ENCODE peak calls at places on chromosome 12, in five cellular contexts. M is right cardiac atrium, C is RWPE1, J is psoas muscle, P is ovary. K is an unnamed sample.

GRCh38 chr12:3283137-3283680 is 206.0 kb downstream of the TSPAN9 start:
- DNase-seq in M (no peak), C (no peak), J (no peak), P (no peak), K (no peak)

GRCh38 chr12:7142057-7142644 is 12.0 kb downstream of the CLSTN3 start:
- DNase-seq in M (no peak), C (peak; percentile 48), J (no peak), P (peak; percentile 52), K (peak; percentile 37)

GRCh38 chr12:21980544-21980943 is 39.3 kb upstream of the ABCC9 start:
- DNase-seq in M (no peak), C (no peak), J (no peak), P (no peak), K (no peak)

GRCh38 chr12:20189767-20190166 is 178.6 kb upstream of the PDE3A start:
- DNase-seq in M (no peak), C (no peak), J (no peak), P (no peak), K (no peak)

GRCh38 chr12:9095322-9095721 is 20.4 kb downstream of the A2M start:
- DNase-seq in M (no peak), C (no peak), J (no peak), P (no peak), K (no peak)

GRCh38 chr12:74790958-74791357 is 253.3 kb downstream of the ATXN7L3B start:
- DNase-seq in M (no peak), C (no peak), J (no peak), P (no peak), K (no peak)

GRCh38 chr12:70842136-70842535 is 78.4 kb downstream of the PTPRR start:
- DNase-seq in M (no peak), C (no peak), J (no peak), P (no peak), K (no peak)

GRCh38 chr12:6093764-6094163 is 30.7 kb downstream of the VWF start:
- DNase-seq in M (no peak), C (no peak), J (no peak), P (no peak), K (no peak)

GRCh38 chr12:110545812-110546211 is 37.3 kb downstream of the PPTC7 start:
- DNase-seq in M (no peak), C (no peak), J (no peak), P (no peak), K (no peak)

GRCh38 chr12:11650697-11651281 is 1.3 kb downstream of the ETV6 start:
- DNase-seq in M (no peak), C (no peak), J (no peak), P (no peak), K (no peak)

GRCh38 chr12:2813214-2813554 is 716 bp downstream of the ITFG2 start:
- DNase-seq in M (no peak), C (no peak), J (no peak), P (no peak), K (no peak)

GRCh38 chr12:114041590-114041989 is 75.5 kb upstream of the RBM19 start:
- DNase-seq in M (no peak), C (no peak), J (no peak), P (no peak), K (no peak)

GRCh38 chr12:3976351-3976938 is 103.2 kb upstream of the PARP11 start:
- DNase-seq in M (no peak), C (no peak), J (no peak), P (no peak), K (no peak)

GRCh38 chr12:79830425-79830824 is 104.5 kb downstream of the PPP1R12A start:
- DNase-seq in M (no peak), C (no peak), J (no peak), P (no peak), K (no peak)

GRCh38 chr12:79838359-79838758 is 96.5 kb downstream of the PPP1R12A start:
- DNase-seq in M (no peak), C (no peak), J (no peak), P (no peak), K (no peak)

GRCh38 chr12:79837575-79837974 is 97.3 kb downstream of the PPP1R12A start:
- DNase-seq in M (no peak), C (no peak), J (no peak), P (no peak), K (no peak)

GRCh38 chr12:79834712-79835376 is 100.1 kb downstream of the PPP1R12A start:
- DNase-seq in M (no peak), C (no peak), J (no peak), P (no peak), K (no peak)

DNA sequence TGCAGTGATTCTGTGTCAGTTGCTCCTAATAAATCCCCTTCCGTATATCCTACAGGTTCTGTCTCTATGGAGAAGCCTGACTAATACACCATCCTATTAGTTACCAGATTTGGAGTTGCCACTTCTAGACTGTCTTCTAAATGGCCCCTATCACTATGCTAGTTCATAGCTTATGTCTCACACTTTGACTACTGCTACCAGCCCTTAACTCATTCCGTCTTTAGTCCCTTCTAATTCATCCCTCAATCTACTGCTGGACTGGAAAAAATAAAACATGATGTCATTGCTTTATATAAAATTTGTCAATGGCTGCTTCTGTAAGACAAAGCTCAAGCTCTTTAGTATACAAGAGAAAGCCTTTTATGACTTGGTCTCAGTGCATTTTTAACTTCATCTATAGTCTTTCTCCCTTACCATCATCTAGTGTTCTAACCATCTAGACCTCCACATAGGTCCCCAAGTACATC is 99.5 kb downstream of the PPP1R12A start:
- DNase-seq in M (no peak), C (no peak), J (no peak), P (no peak), K (no peak)
- H3K27ac ChIP-seq in M (no peak overlapping the region), C (no peak overlapping the region), J (no peak overlapping the region), P (no peak overlapping the region), K (no peak overlapping the region)

GRCh38 chr12:77122236-77122635 is 56.9 kb upstream of the E2F7 start:
- DNase-seq in M (no peak), C (peak; percentile 57), J (no peak), P (no peak), K (no peak)
- H3K27ac ChIP-seq in M (no peak overlapping the region), C (no peak overlapping the region), J (no peak overlapping the region), P (no peak overlapping the region), K (no peak overlapping the region)

DNA sequence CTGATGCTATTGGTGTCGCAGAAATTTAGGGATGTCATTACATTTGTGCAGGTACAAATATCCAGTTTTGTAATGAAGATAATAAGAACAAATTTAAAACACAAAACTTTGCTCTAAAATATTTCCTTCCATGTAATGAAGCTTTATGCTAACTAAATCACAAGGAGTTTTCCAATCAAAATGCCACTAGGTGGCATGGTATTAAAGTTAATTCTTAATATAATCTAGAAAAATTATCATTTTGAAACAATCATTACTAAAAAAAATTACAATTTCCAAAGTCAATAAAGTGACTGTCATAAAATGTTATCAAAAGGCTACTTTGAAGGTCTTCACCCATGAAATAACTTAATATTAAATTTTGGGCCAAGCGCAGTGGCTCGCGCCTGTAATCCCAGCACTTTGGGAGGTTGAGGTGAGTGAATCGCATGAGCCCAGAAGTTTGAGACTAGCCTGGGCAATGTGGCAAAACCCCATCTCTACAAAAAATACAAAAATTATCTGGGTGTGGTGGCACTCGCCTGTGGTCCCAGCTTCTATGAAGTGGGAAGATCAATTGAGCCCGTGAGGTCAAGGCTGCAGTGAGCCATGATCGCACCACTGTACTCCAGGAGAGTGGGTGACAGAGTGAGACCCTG is 77.4 kb downstream of the KIF21A start:
- DNase-seq in M (no peak), C (no peak), J (no peak), P (no peak), K (no peak)
- H3K27ac ChIP-seq in M (no peak overlapping the region), C (no peak overlapping the region), J (no peak overlapping the region), P (no peak overlapping the region), K (no peak overlapping the region)

GRCh38 chr12:42760550-42760949 is 171.0 kb upstream of the PRICKLE1 start:
- DNase-seq in M (no peak), C (no peak), J (no peak), P (no peak), K (no peak)

GRCh38 chr12:42759622-42760273 is 170.2 kb upstream of the PRICKLE1 start:
- DNase-seq in M (peak; percentile 77), C (no peak), J (peak; percentile 86), P (peak; percentile 80), K (no peak)

GRCh38 chr12:42756841-42757661 is 167.5 kb upstream of the PRICKLE1 start:
- DNase-seq in M (no peak), C (peak; percentile 67), J (no peak), P (no peak), K (no peak)

GRCh38 chr12:42758806-42759205 is 169.3 kb upstream of the PRICKLE1 start:
- DNase-seq in M (no peak), C (peak; percentile 30), J (no peak), P (no peak), K (no peak)

GRCh38 chr12:42757735-42758134 is 168.2 kb upstream of the PRICKLE1 start:
- DNase-seq in M (no peak), C (no peak), J (no peak), P (no peak), K (no peak)
- H3K27ac ChIP-seq in M (no peak overlapping the region), C (no peak overlapping the region), J (no peak overlapping the region), P (no peak overlapping the region), K (no peak overlapping the region)

GRCh38 chr12:16955083-16955657 is 349.2 kb upstream of the LMO3 start:
- DNase-seq in M (no peak), C (peak; percentile 70), J (no peak), P (no peak), K (no peak)

GRCh38 chr12:16946691-16947090 is 340.7 kb upstream of the LMO3 start:
- DNase-seq in M (no peak), C (no peak), J (no peak), P (no peak), K (no peak)

GRCh38 chr12:16950041-16950677 is 344.2 kb upstream of the LMO3 start:
- DNase-seq in M (no peak), C (no peak), J (no peak), P (no peak), K (no peak)

GRCh38 chr12:16949351-16949750 is 343.4 kb upstream of the LMO3 start:
- DNase-seq in M (no peak), C (no peak), J (no peak), P (no peak), K (no peak)
- H3K27ac ChIP-seq in M (no peak overlapping the region), C (no peak overlapping the region), J (no peak overlapping the region), P (no peak overlapping the region), K (no peak overlapping the region)

DNA sequence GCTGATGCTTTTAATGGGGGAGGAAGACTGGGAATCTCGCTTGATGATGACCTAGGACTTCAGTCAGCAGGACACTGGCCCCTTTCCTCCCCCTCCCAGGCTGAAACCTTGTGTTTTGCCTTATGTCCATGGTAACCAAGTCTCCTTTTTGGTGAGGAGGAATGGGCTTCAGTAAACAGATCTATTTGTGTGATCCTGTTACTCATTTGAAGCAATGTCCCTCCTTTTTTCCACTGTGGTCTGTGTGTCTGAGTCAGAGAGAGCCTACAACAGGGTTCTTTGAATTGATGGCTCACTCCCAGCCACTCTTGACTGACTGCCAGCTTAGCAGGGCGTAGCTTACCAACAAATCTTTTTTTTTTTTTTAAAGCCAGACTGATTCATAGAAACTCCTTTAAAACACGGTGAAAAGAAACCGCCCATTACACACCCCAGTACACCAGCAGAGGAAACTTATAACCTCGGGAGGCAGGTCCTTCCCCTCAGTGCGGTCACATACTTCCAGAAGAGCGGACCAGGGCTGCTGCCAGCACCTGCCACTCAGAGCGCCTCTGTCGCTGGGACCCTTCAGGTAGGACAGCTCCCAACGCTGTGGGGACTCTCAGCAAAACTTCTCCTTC is at the start of gene EMP1:
- DNase-seq in M (peak; percentile 97), C (peak; percentile 88), J (peak; percentile 93), P (peak; percentile 89), K (peak; percentile 63)
- H3K27ac ChIP-seq in M (peak within 1 kb of the TSS; percentile 99), C (peak within 1 kb of the TSS; percentile 88), J (peak within 1 kb of the TSS; percentile 75), P (peak within 1 kb of the TSS; percentile 60), K (no peak within 1 kb of the TSS)

GRCh38 chr12:55909513-55909884 is 18.2 kb downstream of the PYM1 start:
- DNase-seq in M (no peak), C (no peak), J (no peak), P (no peak), K (no peak)
- H3K27ac ChIP-seq in M (no peak overlapping the region), C (no peak overlapping the region), J (no peak overlapping the region), P (no peak overlapping the region), K (no peak overlapping the region)

GRCh38 chr12:53688134-53688533 is 12.3 kb upstream of the ATP5MC2 start:
- DNase-seq in M (no peak), C (no peak), J (no peak), P (no peak), K (no peak)
- H3K27ac ChIP-seq in M (no peak overlapping the region), C (no peak overlapping the region), J (no peak overlapping the region), P (no peak overlapping the region), K (no peak overlapping the region)